ENCODE peak calls at places on chromosomes 3 and 15, in ten cellular contexts. K is BJ, E is foreskin fibroblast, V is endothelial cell, H is lower leg skin, P is neural crest cell, W is heart right ventricle, L is cardiac fibroblast, R is coronary artery, B is nephron progenitor cell. C is an unnamed sample.
A peak's percentile ranks its signal among the peaks of the same experiment; 100 is the strongest.

GRCh38 chr15:26771168-26771916 is 1.5 kb downstream of the GABRB3 start:
- DNase-seq in L (no peak), B (peak; percentile 93), E (no peak), P (peak; percentile 78), K (no peak), R (no peak), V (peak; percentile 90), W (peak; percentile 38), H (no peak), C (peak; percentile 78)

GRCh38 chr3:194769020-194769643 is 83.4 kb downstream of the FAM43A start:
- DNase-seq in V (peak; percentile 76), B (peak; percentile 87), L (peak; percentile 95), E (peak; percentile 82), H (peak; percentile 93), W (peak; percentile 86), K (peak; percentile 88), P (peak; percentile 66), R (peak; percentile 92), C (peak; percentile 81)

GRCh38 chr3:86923071-86923476 is 67.9 kb downstream of the VGLL3 start:
- DNase-seq in W (no peak), R (no peak), V (no peak), B (no peak), H (peak; percentile 21), L (peak; percentile 72), E (peak; percentile 91), K (peak; percentile 62), P (no peak), C (no peak)

GRCh38 chr15:61169904-61170695 is 59.0 kb downstream of the RORA start:
- DNase-seq in K (no peak), W (no peak), V (no peak), R (no peak), L (no peak), P (no peak), E (no peak), B (no peak), H (no peak), C (no peak)

GRCh38 chr15:81909229-81910087 is 136.4 kb downstream of the MEX3B start:
- DNase-seq in K (no peak), R (no peak), L (no peak), B (no peak), H (no peak), P (no peak), E (no peak), V (no peak), W (no peak), C (no peak)

GRCh38 chr3:45513041-45513440 is 81.5 kb upstream of the LIMD1 start:
- DNase-seq in E (no peak), W (no peak), B (no peak), L (no peak), R (no peak), V (no peak), K (no peak), P (no peak), H (no peak), C (no peak)

GRCh38 chr15:76517910-76518309 is 181.3 kb downstream of the ISL2 start:
- DNase-seq in E (no peak), W (no peak), V (no peak), L (no peak), R (no peak), H (no peak), P (no peak), B (no peak), K (no peak), C (no peak)

GRCh38 chr3:11600501-11601282 is 43.0 kb downstream of the VGLL4 start:
- DNase-seq in K (peak; percentile 100), H (peak; percentile 78), P (no peak), R (peak; percentile 94), V (peak; percentile 63), L (peak; percentile 98), W (peak; percentile 56), B (peak; percentile 68), E (peak; percentile 97), C (no peak)

GRCh38 chr3:60935709-60936108 is 315.5 kb downstream of the FHIT start:
- DNase-seq in H (no peak), V (no peak), E (peak; percentile 21), R (no peak), K (peak; percentile 28), B (no peak), W (no peak), P (no peak), L (peak; percentile 11), C (no peak)

GRCh38 chr3:187684444-187684843 is 14.2 kb upstream of the SST start:
- DNase-seq in E (no peak), P (no peak), K (no peak), R (no peak), H (no peak), W (no peak), B (no peak), V (no peak), L (no peak), C (no peak)

GRCh38 chr3:118846176-118846575 is 188.5 kb downstream of the IGSF11 start:
- DNase-seq in V (no peak), K (no peak), B (no peak), E (no peak), W (no peak), L (no peak), P (no peak), H (no peak), R (no peak), C (no peak)

GRCh38 chr3:129313983-129314756 is 35.5 kb downstream of the HMCES start:
- DNase-seq in R (no peak), K (no peak), H (peak; percentile 34), L (peak; percentile 49), B (no peak), W (no peak), E (peak; percentile 42), P (no peak), V (no peak), C (peak; percentile 67)

GRCh38 chr3:115784739-115785571 is 161.6 kb downstream of the GAP43 start:
- DNase-seq in B (no peak), R (no peak), P (no peak), L (peak; percentile 37), E (peak; percentile 97), W (no peak), H (no peak), V (no peak), K (peak; percentile 95), C (no peak)

GRCh38 chr3:115974940-115975339 is 351.6 kb downstream of the GAP43 start:
- DNase-seq in W (no peak), H (no peak), E (no peak), B (no peak), P (no peak), K (no peak), R (no peak), V (no peak), L (no peak), C (no peak)

GRCh38 chr3:164723396-164723795 is 354.9 kb downstream of the SI start:
- DNase-seq in K (no peak), H (no peak), P (no peak), L (no peak), R (no peak), V (no peak), W (no peak), E (no peak), B (peak; percentile 7), C (no peak)

GRCh38 chr15:57327985-57328471 is 48.3 kb upstream of the CGNL1 start:
- DNase-seq in E (peak; percentile 83), R (no peak), W (no peak), K (peak; percentile 97), B (no peak), H (peak; percentile 56), P (no peak), L (peak; percentile 90), V (no peak), C (no peak)

GRCh38 chr3:87351913-87352312 is 75.5 kb upstream of the POU1F1 start:
- DNase-seq in V (no peak), P (no peak), K (no peak), B (no peak), H (no peak), L (no peak), E (no peak), R (no peak), W (no peak), C (no peak)

GRCh38 chr3:31924628-31925270 is 56.3 kb downstream of the OSBPL10 start:
- DNase-seq in E (no peak), K (no peak), L (no peak), V (no peak), H (no peak), P (no peak), W (no peak), R (no peak), B (no peak), C (no peak)

GRCh38 chr3:25427155-25428002 is 684 bp upstream of the RARB start:
- DNase-seq in K (no peak), R (no peak), V (no peak), E (no peak), L (peak; percentile 39), P (no peak), H (no peak), W (no peak), B (no peak), C (no peak)

DNA sequence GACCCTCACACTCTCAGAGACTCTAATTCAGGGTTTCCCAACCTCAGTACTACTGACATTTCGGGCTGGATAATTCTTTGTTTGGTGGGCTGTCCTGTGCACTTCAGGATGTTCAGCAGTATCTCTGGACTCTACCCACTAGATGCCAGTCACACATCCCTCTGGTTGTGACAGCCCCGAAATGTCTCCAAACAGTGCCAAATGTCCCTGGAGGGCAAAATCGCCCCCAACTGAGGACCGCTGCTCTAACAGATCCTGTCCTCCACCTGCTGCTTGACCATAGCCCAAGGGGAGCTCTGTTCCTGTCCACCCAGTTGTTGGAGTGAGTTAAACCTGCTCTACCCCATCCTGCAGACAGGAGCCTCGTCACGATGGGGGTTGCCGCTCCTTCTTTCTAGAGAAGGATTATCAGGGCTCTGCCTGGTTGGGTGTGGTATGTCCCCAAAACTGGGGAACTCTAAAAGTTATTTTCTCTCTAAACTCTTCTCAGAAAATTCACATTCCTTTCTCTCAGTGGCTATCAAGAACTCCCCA is 85.6 kb upstream of the PSMD6 start:
- DNase-seq in E (no peak), P (no peak), R (no peak), L (no peak), V (no peak), K (no peak), H (no peak), B (no peak), W (no peak), C (no peak)
- TF ChIP-seq CTCF in E (no peak), P (no peak), R (no peak), L (no peak), V (no peak), K (no peak), H (no peak), B (no peak), W (no peak), C (no peak)

GRCh38 chr3:189340680-189341460 is 169.1 kb downstream of the TPRG1 start:
- DNase-seq in P (no peak), B (peak; percentile 22), W (no peak), V (peak; percentile 9), E (no peak), H (no peak), K (no peak), R (no peak), L (no peak), C (no peak)
- TF ChIP-seq CTCF in P (peak; percentile 47), B (peak; percentile 47), W (no peak), V (no peak), E (peak; percentile 16), H (no peak), K (peak; percentile 26), R (no peak), L (peak; percentile 34), C (peak; percentile 52)

GRCh38 chr15:67385971-67386370 is 131.4 kb downstream of the IQCH start:
- DNase-seq in B (no peak), K (no peak), W (no peak), L (peak; percentile 9), H (no peak), R (no peak), P (no peak), V (no peak), E (no peak), C (no peak)
- TF ChIP-seq CTCF in B (no peak), K (peak; percentile 23), W (no peak), L (peak; percentile 9), H (no peak), R (no peak), P (peak; percentile 18), V (no peak), E (peak; percentile 10), C (peak; percentile 28)

GRCh38 chr15:67207555-67208182 is 46.8 kb downstream of the AAGAB start:
- DNase-seq in K (no peak), P (no peak), E (no peak), B (no peak), L (no peak), R (no peak), H (no peak), W (no peak), V (no peak), C (no peak)
- TF ChIP-seq CTCF in K (no peak), P (no peak), E (no peak), B (no peak), L (no peak), R (no peak), H (no peak), W (no peak), V (no peak), C (no peak)

C was measured in type B pancreatic cell.